ENCODE peak calls at places on chromosomes 6 and 20, in five cellular contexts. C is neural progenitor cell, M is IMR-90, B is colonic mucosa, H is pancreas. U is an unnamed sample.

GRCh38 chr20:32664352-32665159 is 9.2 kb downstream of the C20orf203 start:
- DNase-seq in B (no peak), C (no peak), H (no peak), M (no peak), U (no peak)

GRCh38 chr6:33671381-33672072 is 40.0 kb downstream of the UQCC2 start:
- DNase-seq in H (no peak), B (no peak), C (no peak), M (no peak), U (no peak)

GRCh38 chr6:30441171-30441570 is 48.1 kb upstream of the HLA-E start:
- DNase-seq in B (no peak), H (no peak), C (no peak), M (no peak), U (no peak)

GRCh38 chr20:11499235-11499634 is 418.5 kb upstream of the BTBD3 start:
- DNase-seq in H (no peak), M (no peak), C (no peak), B (no peak), U (no peak)

GRCh38 chr6:108288742-108289141 is 6.1 kb upstream of the AFG1L start:
- DNase-seq in M (no peak), H (no peak), B (no peak), C (no peak), U (no peak)

GRCh38 chr6:47254906-47255305 is 54.8 kb downstream of the TNFRSF21 start:
- DNase-seq in H (no peak), B (no peak), C (no peak), M (no peak), U (no peak)

GRCh38 chr6:157551041-157551832 is 170.2 kb downstream of the ZDHHC14 start:
- DNase-seq in B (no peak), M (no peak), C (no peak), H (no peak), U (no peak)

GRCh38 chr20:46681032-46681854 is 8.0 kb downstream of the TP53RK start:
- DNase-seq in H (peak), M (peak), C (peak), B (peak), U (no peak)

GRCh38 chr6:28587011-28587745 is 61.5 kb downstream of the GPX5 start:
- DNase-seq in H (peak), M (no peak), C (peak), B (peak), U (no peak)

GRCh38 chr6:27809067-27809938 is 102.9 kb downstream of the OR2B2 start:
- DNase-seq in C (no peak), B (no peak), M (no peak), H (no peak), U (no peak)

GRCh38 chr6:46258249-46258648 is 87.5 kb upstream of the ENPP5 start:
- DNase-seq in B (no peak), H (no peak), M (no peak), C (no peak), U (no peak)

GRCh38 chr6:163826668-163827067 is 412.1 kb downstream of the QKI start:
- DNase-seq in M (no peak), B (no peak), H (no peak), C (no peak), U (no peak)

GRCh38 chr20:3277686-3278465 is 38.9 kb upstream of the SLC4A11 start:
- DNase-seq in C (no peak), M (no peak), B (no peak), H (no peak), U (no peak)

GRCh38 chr6:83824388-83824801 is 28.8 kb upstream of the RIPPLY2 start:
- DNase-seq in M (peak), C (no peak), B (no peak), H (no peak), U (no peak)

GRCh38 chr6:112145080-112145573 is 57.7 kb downstream of the FAM229B start:
- DNase-seq in C (no peak), M (no peak), B (no peak), H (no peak), U (no peak)

GRCh38 chr6:13761361-13762036 is 49.9 kb upstream of the RANBP9 start:
- DNase-seq in M (peak), H (no peak), C (no peak), B (no peak), U (peak)

GRCh38 chr6:74567891-74568290 is 638.0 kb downstream of the COL12A1 start:
- DNase-seq in C (no peak), H (no peak), B (no peak), M (no peak), U (no peak)

GRCh38 chr6:139370047-139370706 is 4.3 kb downstream of the CITED2 start:
- DNase-seq in C (peak), H (no peak), B (no peak), M (peak), U (no peak)

GRCh38 chr20:49865559-49865958 is 49.8 kb downstream of the SPATA2 start:
- DNase-seq in C (no peak), M (peak), H (no peak), B (no peak), U (no peak)

GRCh38 chr6:125835221-125835744 is 44.5 kb downstream of the NCOA7 start:
- DNase-seq in M (peak), B (no peak), C (no peak), H (no peak), U (peak)

GRCh38 chr6:47057830-47058540 is 15.9 kb upstream of the ADGRF1 start:
- DNase-seq in M (no peak), H (no peak), B (no peak), C (no peak), U (no peak)

GRCh38 chr6:3228791-3229565 is 1.5 kb upstream of the TUBB2B start:
- DNase-seq in C (peak), M (no peak), H (no peak), B (no peak), U (no peak)

GRCh38 chr6:151087861-151088598 is 151.7 kb upstream of the AKAP12 start:
- DNase-seq in H (no peak), M (peak), B (no peak), C (no peak), U (no peak)

GRCh38 chr6:53496797-53497196 is 48.1 kb downstream of the GCLC start:
- DNase-seq in H (no peak), M (peak), B (no peak), C (no peak), U (no peak)

GRCh38 chr6:41428995-41429417 is 93.6 kb downstream of the NCR2 start:
- DNase-seq in M (peak), B (peak), H (no peak), C (no peak), U (peak)

GRCh38 chr20:62804021-62804631 is 509 bp upstream of the OGFR start:
- DNase-seq in H (no peak), C (no peak), B (no peak), M (no peak), U (no peak)
- TF ChIP-seq CTCF in H (no peak), C (no peak), B (no peak), M (no peak), U (peak)

DNA sequence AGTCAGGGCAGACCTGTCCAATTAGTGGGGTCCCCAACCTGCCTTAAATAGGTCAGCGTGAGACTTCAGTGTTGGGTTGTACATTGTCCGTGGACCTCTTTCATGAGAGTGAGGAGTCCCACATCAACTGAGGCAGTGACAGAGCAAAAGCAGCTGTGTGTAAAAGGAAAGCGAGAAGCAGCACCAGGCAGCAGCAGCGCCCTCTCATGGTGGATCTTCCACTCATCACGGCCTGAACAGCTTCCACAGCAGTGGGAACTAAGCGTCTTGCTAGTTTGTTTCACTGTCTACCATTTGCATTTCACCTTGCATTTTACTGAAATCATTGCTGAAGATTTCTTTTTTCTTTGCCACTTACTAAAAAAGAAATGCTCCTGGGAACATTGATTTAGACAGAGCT is 333.8 kb downstream of the PKHD1 start:
- DNase-seq in C (peak), M (no peak), B (peak), H (peak), U (no peak)
- TF ChIP-seq CTCF in C (peak), M (no peak), B (no peak), H (no peak), U (no peak)

GRCh38 chr6:88920777-88921728 is 42.4 kb downstream of the RNGTT start:
- DNase-seq in C (no peak), M (no peak), H (no peak), B (no peak), U (no peak)

GRCh38 chr6:88916615-88917198 is 46.7 kb downstream of the RNGTT start:
- DNase-seq in M (no peak), C (no peak), B (no peak), H (no peak), U (no peak)

GRCh38 chr6:88921734-88922133 is 41.7 kb downstream of the RNGTT start:
- DNase-seq in C (no peak), B (no peak), M (no peak), H (no peak), U (no peak)

GRCh38 chr6:88920088-88920487 is 43.3 kb downstream of the RNGTT start:
- DNase-seq in C (no peak), B (no peak), M (no peak), H (no peak), U (no peak)

DNA sequence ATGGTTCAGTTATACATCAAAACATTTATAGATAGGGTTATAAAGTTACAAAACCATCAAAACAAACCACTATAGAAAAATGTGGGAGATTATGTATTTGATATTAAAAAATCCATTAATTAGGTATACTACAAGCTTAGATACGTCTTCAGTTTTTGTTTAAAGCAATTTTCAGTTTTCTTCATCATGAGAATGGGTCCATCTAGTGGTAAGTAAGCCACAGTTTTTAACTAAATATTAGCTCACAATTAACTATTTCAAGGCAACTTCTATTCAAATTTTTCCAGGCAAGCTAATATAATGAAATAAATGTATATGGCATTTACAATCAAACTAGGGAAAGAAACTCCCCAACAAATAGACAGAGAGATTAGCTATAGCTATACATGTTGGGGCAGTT is 44.4 kb downstream of the RNGTT start:
- DNase-seq in C (no peak), B (no peak), M (no peak), H (no peak), U (no peak)
- TF ChIP-seq CTCF in C (peak), B (no peak), M (peak), H (no peak), U (no peak)

GRCh38 chr20:62376112-62377063 is 9.3 kb upstream of the LAMA5 start:
- DNase-seq in H (no peak), M (peak), B (no peak), C (peak), U (peak)
- TF ChIP-seq CTCF in H (no peak), M (peak), B (no peak), C (peak), U (peak)